ENCODE peak calls at places on chromosomes 5 and 9, in nine cellular contexts. S is HCT116; J is A549; L is neuronal stem cell; A is body of pancreas; Z is CD8-positive, alpha-beta memory T cell; O is left lung; D is mammary epithelial cell; R is iPS DF 6.9. E is an unnamed sample.

GRCh38 chr5:111697215-111697614 is 59.8 kb downstream of the NREP start:
- DNase-seq in S (no peak), J (no peak), L (no peak), A (no peak), Z (no peak), O (no peak), D (no peak), R (no peak), E (no peak)

GRCh38 chr5:109364977-109365376 is 44.8 kb downstream of the PJA2 start:
- DNase-seq in S (no peak), J (no peak), L (no peak), A (no peak), Z (no peak), O (no peak), D (no peak), R (no peak), E (no peak)

GRCh38 chr5:81922790-81923398 is 48.9 kb upstream of the ATG10 start:
- DNase-seq in S (no peak), J (no peak), L (no peak), A (no peak), Z (no peak), O (no peak), D (no peak), R (no peak), E (no peak)

GRCh38 chr9:18138676-18139075 is 335.3 kb upstream of the ADAMTSL1 start:
- DNase-seq in S (no peak), J (no peak), L (no peak), A (no peak), Z (no peak), O (no peak), D (no peak), R (no peak), E (no peak)

GRCh38 chr5:55338810-55339243 is 31.0 kb downstream of the MTREX start:
- DNase-seq in S (no peak), J (no peak), L (no peak), A (no peak), Z (no peak), O (no peak), D (no peak), R (no peak), E (no peak)

GRCh38 chr5:60916646-60917045 is 28.2 kb downstream of the ERCC8 start:
- DNase-seq in S (no peak), J (no peak), L (no peak), A (no peak), Z (no peak), O (no peak), D (peak; percentile 10), R (no peak), E (no peak)

GRCh38 chr5:172869734-172870133 is 35.7 kb downstream of the ERGIC1 start:
- DNase-seq in S (no peak), J (no peak), L (no peak), A (no peak), Z (no peak), O (no peak), D (no peak), R (no peak), E (no peak)

GRCh38 chr5:68544656-68545565 is 329.4 kb downstream of the PIK3R1 start:
- DNase-seq in S (no peak), J (peak; percentile 45), L (no peak), A (no peak), Z (no peak), O (no peak), D (peak; percentile 78), R (no peak), E (no peak)

GRCh38 chr9:120696551-120697230 is 17.6 kb downstream of the MEGF9 start:
- DNase-seq in S (no peak), J (peak; percentile 62), L (no peak), A (no peak), Z (no peak), O (no peak), D (peak; percentile 40), R (no peak), E (no peak)

GRCh38 chr5:82847564-82847963 is 229.6 kb downstream of the TMEM167A start:
- DNase-seq in S (no peak), J (no peak), L (no peak), A (no peak), Z (no peak), O (no peak), D (no peak), R (no peak), E (no peak)

GRCh38 chr5:108801776-108802175 is 54.1 kb downstream of the FER start:
- DNase-seq in S (peak; percentile 84), J (peak; percentile 83), L (no peak), A (no peak), Z (no peak), O (no peak), D (peak; percentile 86), R (no peak), E (no peak)

GRCh38 chr5:132489871-132490483 is 596 bp downstream of the IRF1 start:
- DNase-seq in S (no peak), J (peak; percentile 25), L (no peak), A (peak; percentile 63), Z (no peak), O (peak; percentile 70), D (no peak), R (no peak), E (peak; percentile 87)

GRCh38 chr9:90972057-90972456 is 170.4 kb downstream of the SYK start:
- DNase-seq in S (no peak), J (no peak), L (no peak), A (no peak), Z (no peak), O (no peak), D (no peak), R (no peak), E (no peak)

GRCh38 chr5:43389679-43390329 is 22.4 kb downstream of the CCL28 start:
- DNase-seq in S (peak; percentile 84), J (peak; percentile 91), L (peak; percentile 58), A (peak; percentile 61), Z (peak; percentile 14), O (peak; percentile 42), D (peak; percentile 86), R (peak; percentile 55), E (peak; percentile 59)

GRCh38 chr5:57450991-57451876 is 31.4 kb downstream of the ACTBL2 start:
- DNase-seq in S (no peak), J (no peak), L (no peak), A (no peak), Z (no peak), O (no peak), D (no peak), R (no peak), E (no peak)

GRCh38 chr9:95494416-95495371 is 22.1 kb downstream of the PTCH1 start:
- DNase-seq in S (no peak), J (no peak), L (no peak), A (no peak), Z (peak; percentile 80), O (no peak), D (no peak), R (no peak), E (no peak)
- H3K4me3 ChIP-seq in S (no peak overlapping the region), J (no peak overlapping the region), L (no peak overlapping the region), A (no peak overlapping the region), Z (peak overlapping the region; percentile 75), O (no peak overlapping the region), D (no peak overlapping the region), R (no peak overlapping the region), E (no peak overlapping the region)

GRCh38 chr5:154364845-154365244 is 81.0 kb upstream of the SAP30L start:
- DNase-seq in S (no peak), J (no peak), L (no peak), A (no peak), Z (no peak), O (no peak), D (no peak), R (no peak), E (no peak)

GRCh38 chr5:154368041-154368800 is 77.6 kb upstream of the SAP30L start:
- DNase-seq in S (peak; percentile 89), J (peak; percentile 84), L (peak; percentile 64), A (peak; percentile 15), Z (no peak), O (no peak), D (peak; percentile 95), R (peak; percentile 54), E (no peak)

GRCh38 chr5:154366353-154366752 is 79.4 kb upstream of the SAP30L start:
- DNase-seq in S (peak; percentile 27), J (no peak), L (no peak), A (no peak), Z (no peak), O (no peak), D (peak; percentile 50), R (no peak), E (no peak)

GRCh38 chr5:154365823-154366222 is 80.0 kb upstream of the SAP30L start:
- DNase-seq in S (no peak), J (no peak), L (no peak), A (no peak), Z (no peak), O (no peak), D (peak; percentile 63), R (no peak), E (no peak)

GRCh38 chr5:154367101-154367500 is 78.7 kb upstream of the SAP30L start:
- DNase-seq in S (no peak), J (no peak), L (no peak), A (no peak), Z (no peak), O (no peak), D (peak; percentile 90), R (no peak), E (no peak)
- H3K4me1 ChIP-seq in S (peaks cover 71% of the 10 kb centered on the region), J (peaks cover 84% of the 10 kb centered on the region), L (peaks cover 30% of the 10 kb centered on the region), A (peaks cover 11% of the 10 kb centered on the region), Z (no peaks in the 10 kb centered on the region), O (peaks cover 14% of the 10 kb centered on the region), D (peaks cover 76% of the 10 kb centered on the region), R (peaks cover 4% of the 10 kb centered on the region), E (peaks cover 5% of the 10 kb centered on the region)

GRCh38 chr5:54175-54730 is 37.7 kb upstream of the PLEKHG4B start:
- DNase-seq in S (no peak), J (no peak), L (no peak), A (no peak), Z (no peak), O (no peak), D (no peak), R (no peak), E (no peak)
- H3K4me3 ChIP-seq in S (peak overlapping the region; percentile 42), J (peak overlapping the region; percentile 55), L (peak overlapping the region; percentile 81), A (peak overlapping the region; percentile 15), Z (no peak overlapping the region), O (no peak overlapping the region), D (no peak overlapping the region), R (peak overlapping the region; percentile 86), E (no peak overlapping the region)

GRCh38 chr9:33138768-33139167 is 28.4 kb downstream of the B4GALT1 start:
- DNase-seq in S (no peak), J (no peak), L (no peak), A (no peak), Z (no peak), O (peak; percentile 29), D (no peak), R (no peak), E (no peak)

GRCh38 chr9:33135086-33135958 is 31.8 kb downstream of the B4GALT1 start:
- DNase-seq in S (no peak), J (no peak), L (no peak), A (no peak), Z (no peak), O (peak; percentile 30), D (no peak), R (no peak), E (no peak)

GRCh38 chr9:33137271-33137670 is 29.9 kb downstream of the B4GALT1 start:
- DNase-seq in S (no peak), J (no peak), L (no peak), A (no peak), Z (no peak), O (peak; percentile 8), D (no peak), R (no peak), E (no peak)

GRCh38 chr9:33137781-33138264 is 29.3 kb downstream of the B4GALT1 start:
- DNase-seq in S (no peak), J (no peak), L (no peak), A (no peak), Z (no peak), O (peak; percentile 34), D (no peak), R (no peak), E (no peak)

GRCh38 chr9:33136721-33137120 is 30.4 kb downstream of the B4GALT1 start:
- DNase-seq in S (no peak), J (no peak), L (no peak), A (no peak), Z (no peak), O (peak; percentile 16), D (peak; percentile 60), R (no peak), E (no peak)
- H3K4me1 ChIP-seq in S (peaks cover 22% of the 10 kb centered on the region), J (peaks cover 85% of the 10 kb centered on the region), L (peaks cover 18% of the 10 kb centered on the region), A (peaks cover 49% of the 10 kb centered on the region), Z (peaks cover 72% of the 10 kb centered on the region), O (peaks cover 50% of the 10 kb centered on the region), D (peaks cover 22% of the 10 kb centered on the region), R (no peaks in the 10 kb centered on the region), E (peaks cover 11% of the 10 kb centered on the region)

E was measured in aorta.